ENCODE peak calls at places on chromosomes 7 and 10, in four cellular contexts. N is left colon, B is A549, M is adrenal gland. U is an unnamed sample.

GRCh38 chr7:142384508-142384922 is 126.7 kb upstream of the PRSS58 start:
- DNase-seq in N (no peak), B (no peak), M (no peak), U (no peak)

GRCh38 chr10:47182934-47183725 is 116.9 kb upstream of the GDF10 start:
- DNase-seq in N (no peak), B (no peak), M (no peak), U (no peak)

GRCh38 chr10:28922127-28922526 is 244.8 kb downstream of the BAMBI start:
- DNase-seq in N (no peak), B (peak; percentile 66), M (no peak), U (no peak)

GRCh38 chr10:878333-878753 is 53.2 kb downstream of the LARP4B start:
- DNase-seq in N (no peak), B (no peak), M (no peak), U (no peak)

GRCh38 chr7:2876031-2876862 is 32.1 kb upstream of the GNA12 start:
- DNase-seq in N (no peak), B (peak; percentile 26), M (no peak), U (no peak)

GRCh38 chr10:86665218-86665607 is 3.1 kb upstream of the LDB3 start:
- DNase-seq in N (no peak), B (no peak), M (no peak), U (no peak)

GRCh38 chr7:96093435-96093834 is 228.5 kb downstream of the SLC25A13 start:
- DNase-seq in N (no peak), B (peak; percentile 18), M (no peak), U (no peak)

GRCh38 chr10:113297226-113297625 is 255.6 kb upstream of the HABP2 start:
- DNase-seq in N (no peak), B (peak; percentile 44), M (no peak), U (no peak)

GRCh38 chr7:90593205-90593604 is 2.9 kb upstream of the CDK14 start:
- DNase-seq in N (no peak), B (no peak), M (no peak), U (no peak)

GRCh38 chr10:44925224-44925623 is 14.1 kb downstream of the TMEM72 start:
- DNase-seq in N (no peak), B (peak; percentile 30), M (no peak), U (peak; percentile 62)

GRCh38 chr7:45682358-45682735 is 108.2 kb downstream of the ADCY1 start:
- DNase-seq in N (no peak), B (no peak), M (no peak), U (no peak)

GRCh38 chr10:43199088-43199683 is 60.9 kb downstream of the CSGALNACT2 start:
- DNase-seq in N (peak; percentile 14), B (no peak), M (no peak), U (no peak)

GRCh38 chr10:130232361-130233360 is 96.5 kb downstream of the GLRX3 start:
- DNase-seq in N (no peak), B (no peak), M (no peak), U (no peak)

GRCh38 chr7:122767339-122767738 is 64.6 kb upstream of the RNF148 start:
- DNase-seq in N (no peak), B (no peak), M (no peak), U (no peak)

GRCh38 chr10:79293841-79294705 is 53.2 kb upstream of the PPIF start:
- DNase-seq in N (peak; percentile 42), B (no peak), M (no peak), U (no peak)

GRCh38 chr10:67976292-67977245 is 92.1 kb downstream of the SIRT1 start:
- DNase-seq in N (no peak), B (no peak), M (peak; percentile 62), U (no peak)

GRCh38 chr7:107579546-107579880 is 533 bp upstream of the BCAP29 start:
- DNase-seq in N (no peak), B (no peak), M (no peak), U (no peak)

GRCh38 chr7:45689011-45689796 is 115.0 kb downstream of the ADCY1 start:
- DNase-seq in N (no peak), B (no peak), M (no peak), U (no peak)

GRCh38 chr7:142961973-142962913 is at the start of gene KEL:
- DNase-seq in N (no peak), B (no peak), M (no peak), U (no peak)

GRCh38 chr7:28855538-28856217 is 102.5 kb downstream of the TRIL start:
- DNase-seq in N (no peak), B (peak; percentile 65), M (no peak), U (no peak)

GRCh38 chr7:30068117-30068516 is 39.9 kb downstream of the PLEKHA8 start:
- DNase-seq in N (no peak), B (no peak), M (no peak), U (no peak)

GRCh38 chr7:110595694-110596093 is 495.2 kb upstream of the LRRN3 start:
- DNase-seq in N (no peak), B (peak; percentile 44), M (no peak), U (no peak)

GRCh38 chr10:28913850-28914249 is 236.5 kb downstream of the BAMBI start:
- DNase-seq in N (no peak), B (peak; percentile 76), M (no peak), U (no peak)

GRCh38 chr7:73742753-73743641 is 4.4 kb upstream of the ABHD11 start:
- DNase-seq in N (peak; percentile 99), B (peak; percentile 61), M (peak; percentile 25), U (no peak)

GRCh38 chr10:78657622-78658165 is 411.1 kb upstream of the ZMIZ1 start:
- DNase-seq in N (peak; percentile 67), B (peak; percentile 65), M (peak; percentile 82), U (peak; percentile 78)

GRCh38 chr7:116395125-116395791 is 104.3 kb upstream of the CAV2 start:
- DNase-seq in N (no peak), B (peak; percentile 96), M (no peak), U (no peak)

U was measured in HEK293T.